ENCODE peak calls at places on chromosomes 13 and 19, in four cellular contexts. V, Q, A and E are unnamed samples.

GRCh38 chr19:46859637-46860124 is 1.1 kb upstream of the ARHGAP35 start:
- DNase-seq in V (no peak), Q (no peak), A (no peak), E (no peak)

GRCh38 chr19:6740589-6741348 is 1.3 kb downstream of the TRIP10 start:
- DNase-seq in V (no peak), Q (peak; percentile 65), A (no peak), E (peak; percentile 65)

GRCh38 chr13:34230271-34230670 is 412.3 kb downstream of the RFC3 start:
- DNase-seq in V (no peak), Q (no peak), A (no peak), E (no peak)

GRCh38 chr13:114038900-114039299 is 65.0 kb upstream of the C13orf46 start:
- DNase-seq in V (no peak), Q (no peak), A (no peak), E (no peak)

GRCh38 chr19:15025237-15025636 is 24.0 kb upstream of the CASP14 start:
- DNase-seq in V (no peak), Q (no peak), A (peak; percentile 36), E (peak; percentile 4)

GRCh38 chr19:51742736-51743288 is 8.9 kb downstream of the FPR1 start:
- DNase-seq in V (no peak), Q (no peak), A (no peak), E (no peak)

GRCh38 chr13:50400035-50400726 is 384.9 kb downstream of the KCNRG start:
- DNase-seq in V (no peak), Q (no peak), A (no peak), E (no peak)

GRCh38 chr13:112892759-112893569 is 76.0 kb upstream of the MCF2L start:
- DNase-seq in V (no peak), Q (no peak), A (no peak), E (peak; percentile 15)

GRCh38 chr19:21439372-21439771 is 42.4 kb downstream of the ZNF493 start:
- DNase-seq in V (no peak), Q (no peak), A (no peak), E (no peak)

GRCh38 chr19:1167687-1168561 is 6.1 kb downstream of the SBNO2 start:
- DNase-seq in V (no peak), Q (no peak), A (no peak), E (no peak)

GRCh38 chr19:14795078-14795721 is 16.8 kb upstream of the ADGRE2 start:
- DNase-seq in V (no peak), Q (no peak), A (no peak), E (no peak)

GRCh38 chr13:114177245-114178010 is 1.6 kb upstream of the CFAP97D2 start:
- DNase-seq in V (no peak), Q (no peak), A (no peak), E (no peak)

GRCh38 chr19:12331211-12331941 is 2.1 kb downstream of the ZNF563 start:
- DNase-seq in V (no peak), Q (no peak), A (no peak), E (no peak)

GRCh38 chr13:114282143-114282685 is 813 bp downstream of the UPF3A start:
- DNase-seq in V (peak; percentile 31), Q (peak; percentile 42), A (peak; percentile 55), E (peak; percentile 1)

GRCh38 chr13:50788551-50788950 is 54.9 kb downstream of the DLEU7 start:
- DNase-seq in V (no peak), Q (no peak), A (no peak), E (no peak)

GRCh38 chr13:52137489-52137888 is 8.6 kb upstream of the NEK5 start:
- DNase-seq in V (no peak), Q (no peak), A (no peak), E (no peak)

GRCh38 chr13:50923272-50923671 is 13.7 kb downstream of the RNASEH2B start:
- DNase-seq in V (no peak), Q (no peak), A (no peak), E (no peak)

GRCh38 chr19:11324079-11324661 is 15.3 kb downstream of the RAB3D start:
- DNase-seq in V (peak; percentile 44), Q (no peak), A (peak; percentile 94), E (peak; percentile 75)

GRCh38 chr19:52070496-52070895 is 21.9 kb upstream of the ZNF432 start:
- DNase-seq in V (no peak), Q (no peak), A (no peak), E (no peak)

GRCh38 chr19:35995655-35995993 is 636 bp downstream of the SDHAF1 start:
- DNase-seq in V (peak; percentile 34), Q (peak; percentile 46), A (peak; percentile 51), E (peak; percentile 61)

GRCh38 chr19:28294395-28294794 is 918.6 kb downstream of the UQCRFS1 start:
- DNase-seq in V (no peak), Q (no peak), A (no peak), E (no peak)

GRCh38 chr13:114145722-114146121 is 13.3 kb upstream of the RASA3 start:
- DNase-seq in V (no peak), Q (no peak), A (no peak), E (no peak)

GRCh38 chr13:25869941-25870340 is 181.9 kb downstream of the SHISA2 start:
- DNase-seq in V (no peak), Q (no peak), A (no peak), E (no peak)

GRCh38 chr13:43874512-43875092 is 4.9 kb downstream of the CCDC122 start:
- DNase-seq in V (no peak), Q (no peak), A (no peak), E (no peak)

GRCh38 chr13:30870049-30870884 is 35.8 kb upstream of the MEDAG start:
- DNase-seq in V (no peak), Q (no peak), A (peak; percentile 56), E (peak; percentile 21)

GRCh38 chr13:33284016-33284415 is 1.5 kb downstream of the STARD13 start:
- DNase-seq in V (no peak), Q (no peak), A (no peak), E (no peak)

GRCh38 chr19:12646551-12646950 is 20.0 kb downstream of the MAN2B1 start:
- DNase-seq in V (no peak), Q (no peak), A (no peak), E (no peak)

GRCh38 chr19:47280183-47280797 is 5.6 kb downstream of the INAFM1 start:
- DNase-seq in V (peak; percentile 38), Q (peak; percentile 61), A (no peak), E (peak; percentile 66)

GRCh38 chr13:26050568-26051230 is 1.1 kb downstream of the SHISA2 start:
- DNase-seq in V (no peak), Q (peak; percentile 52), A (no peak), E (no peak)

GRCh38 chr13:27309401-27309958 is 38.9 kb downstream of the RASL11A start:
- DNase-seq in V (no peak), Q (no peak), A (no peak), E (peak; percentile 0)

GRCh38 chr19:30662211-30662861 is 290.2 kb downstream of the ZNF536 start:
- DNase-seq in V (no peak), Q (no peak), A (no peak), E (no peak)

GRCh38 chr19:30667227-30667626 is 295.0 kb downstream of the ZNF536 start:
- DNase-seq in V (no peak), Q (no peak), A (no peak), E (no peak)

GRCh38 chr19:30665449-30665848 is 293.3 kb downstream of the ZNF536 start:
- DNase-seq in V (no peak), Q (no peak), A (no peak), E (no peak)

GRCh38 chr19:30666301-30666803 is 294.2 kb downstream of the ZNF536 start:
- DNase-seq in V (peak; percentile 23), Q (peak; percentile 76), A (peak; percentile 42), E (peak; percentile 56)

DNA sequence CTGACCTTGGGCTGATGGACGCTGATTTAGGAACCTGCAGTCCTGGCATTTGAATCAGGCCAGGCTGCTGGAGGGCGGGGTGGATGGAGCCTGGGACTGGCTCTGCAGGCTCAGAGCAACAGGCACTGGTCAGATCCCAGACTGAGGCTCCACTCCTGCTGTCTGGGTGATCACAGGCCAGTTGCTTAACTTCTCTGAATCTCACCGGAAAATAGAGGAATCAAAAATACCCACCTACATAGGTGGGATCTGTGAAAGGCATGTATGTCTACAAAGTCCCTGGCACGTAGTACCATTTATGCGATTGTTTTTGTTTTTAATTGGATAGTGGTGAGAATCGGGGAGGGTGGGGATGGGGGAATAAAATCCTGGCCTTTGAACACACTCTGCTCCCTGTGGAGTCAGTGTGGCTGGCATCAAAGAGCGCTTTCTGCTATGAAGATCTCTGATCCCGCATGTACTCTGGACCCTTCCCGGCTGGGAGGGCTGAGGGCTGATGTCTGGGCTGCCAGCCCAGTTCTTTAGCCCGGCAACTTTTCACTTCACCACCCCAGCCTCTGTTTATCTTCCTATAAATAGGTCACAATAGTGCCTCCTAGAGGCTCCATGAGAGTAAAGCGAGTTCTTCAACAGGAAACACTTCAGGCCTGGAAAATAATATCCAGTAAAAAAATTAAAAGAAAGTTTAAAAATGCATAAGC is 292.3 kb downstream of the ZNF536 start:
- DNase-seq in V (no peak), Q (no peak), A (no peak), E (no peak)
- TF ChIP-seq CTCF in V (no peak), Q (peak; percentile 56), A (no peak), E (no peak)

GRCh38 chr19:16088351-16088984 is 12.2 kb downstream of the TPM4 start:
- DNase-seq in V (no peak), Q (no peak), A (no peak), E (peak; percentile 78)
- TF ChIP-seq CTCF in V (no peak), Q (peak; percentile 36), A (no peak), E (no peak)

DNA sequence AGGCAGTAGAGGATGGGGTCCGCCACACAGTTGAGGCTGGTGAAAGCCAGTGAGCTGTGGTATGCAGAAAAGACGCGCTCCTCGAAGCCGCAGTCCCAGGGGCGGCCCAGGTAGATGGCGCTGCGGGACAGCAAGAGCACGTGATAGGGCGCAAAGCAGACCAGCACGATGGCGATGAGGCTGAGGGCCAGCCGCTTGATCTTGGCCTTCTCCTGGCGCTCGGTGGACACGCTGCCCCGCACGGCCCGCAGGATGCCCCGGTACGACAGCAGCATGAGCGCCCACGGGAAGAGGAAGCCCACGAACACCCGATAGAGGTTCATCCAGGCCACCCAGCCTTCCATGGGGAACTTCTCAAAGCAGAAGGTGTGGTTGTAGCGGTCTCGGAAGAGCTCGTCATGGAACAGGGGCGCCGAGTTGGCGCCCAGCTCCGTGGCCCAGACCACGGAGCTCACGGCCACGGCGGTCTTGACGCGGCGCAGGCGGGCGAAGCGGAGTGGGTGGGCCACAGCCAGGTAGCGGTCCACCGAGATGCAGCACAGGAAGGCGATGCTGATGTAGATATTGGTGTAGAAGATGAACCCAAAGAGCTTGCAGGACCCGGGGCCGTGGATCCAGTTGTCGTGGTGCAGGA is 6.5 kb upstream of the OPA3 start:
- DNase-seq in V (no peak), Q (peak; percentile 60), A (no peak), E (peak; percentile 62)
- TF ChIP-seq CTCF in V (no peak), Q (peak; percentile 21), A (no peak), E (peak; percentile 34)

DNA sequence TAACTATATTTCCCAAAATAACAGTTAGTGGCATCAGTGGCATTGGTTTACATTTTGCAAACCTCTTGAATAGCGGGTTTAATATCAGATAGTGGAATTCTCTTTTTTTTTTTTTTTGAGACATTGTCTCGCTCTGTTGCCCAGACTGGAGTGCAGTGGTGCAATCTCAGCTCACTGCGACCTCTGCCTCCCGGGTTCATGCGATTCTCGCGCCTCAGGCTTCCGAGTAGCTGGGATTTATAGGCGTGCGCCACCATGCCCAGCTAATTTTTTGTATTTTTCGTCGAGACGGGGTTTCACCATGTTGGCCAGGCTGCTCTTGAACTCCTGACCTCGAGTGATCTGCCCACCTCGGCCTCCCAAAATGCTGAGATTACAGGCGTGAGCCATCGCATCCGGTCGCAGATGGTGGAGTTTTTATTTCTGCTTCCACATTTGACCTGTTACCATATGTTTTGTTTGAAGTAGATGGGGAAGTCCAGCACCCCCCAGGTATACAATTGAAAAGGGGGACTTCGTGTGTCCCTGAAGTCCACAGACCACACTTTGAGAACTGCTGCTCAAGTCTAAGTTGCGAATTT is 40.5 kb upstream of the XPO4 start:
- DNase-seq in V (no peak), Q (no peak), A (no peak), E (no peak)
- TF ChIP-seq CTCF in V (no peak), Q (no peak), A (no peak), E (no peak)

GRCh38 chr13:60574706-60575105 is 177.7 kb downstream of the TDRD3 start:
- DNase-seq in V (no peak), Q (no peak), A (no peak), E (no peak)
- TF ChIP-seq CTCF in V (no peak), Q (no peak), A (no peak), E (no peak)